ENCODE peak calls at places on chromosomes 11 and 22, in eight cellular contexts. N is right atrium auricular region, B is cardiac muscle cell, W is RWPE2, M is fibroblast of villous mesenchyme, X is tibial nerve, G is kidney epithelial cell, H is OCI-LY7. C is an unnamed sample.

GRCh38 chr11:93000511-93001476 is 31.3 kb downstream of the MTNR1B start:
- DNase-seq in N (no peak), B (no peak), W (no peak), M (peak; percentile 74), X (no peak), G (peak; percentile 68), H (no peak), C (no peak)

GRCh38 chr11:83441171-83441570 is 155.0 kb upstream of the CCDC90B start:
- DNase-seq in N (no peak), B (no peak), W (no peak), M (no peak), X (no peak), G (no peak), H (no peak), C (no peak)

GRCh38 chr11:101825551-101825950 is 89.3 kb upstream of the CEP126 start:
- DNase-seq in N (no peak), B (no peak), W (no peak), M (peak; percentile 87), X (no peak), G (no peak), H (no peak), C (no peak)

GRCh38 chr22:32352681-32353080 is 5.0 kb upstream of the RFPL3 start:
- DNase-seq in N (no peak), B (no peak), W (no peak), M (no peak), X (no peak), G (no peak), H (no peak), C (no peak)

GRCh38 chr11:33802414-33802950 is 28.2 kb upstream of the FBXO3 start:
- DNase-seq in N (no peak), B (peak; percentile 83), W (no peak), M (peak; percentile 71), X (no peak), G (peak; percentile 65), H (peak; percentile 7), C (peak; percentile 85)

GRCh38 chr22:25880524-25880923 is 138.5 kb downstream of the MYO18B start:
- DNase-seq in N (no peak), B (no peak), W (no peak), M (no peak), X (no peak), G (no peak), H (peak; percentile 11), C (no peak)

GRCh38 chr11:117419136-117419914 is 91.7 kb downstream of the CEP164 start:
- DNase-seq in N (no peak), B (no peak), W (no peak), M (no peak), X (no peak), G (no peak), H (no peak), C (no peak)

GRCh38 chr22:45846952-45847351 is 130.0 kb downstream of the WNT7B start:
- DNase-seq in N (no peak), B (peak; percentile 48), W (no peak), M (peak; percentile 26), X (no peak), G (no peak), H (no peak), C (no peak)

GRCh38 chr11:68946416-68947090 is 34.2 kb downstream of the MRGPRD start:
- DNase-seq in N (peak; percentile 59), B (no peak), W (peak; percentile 11), M (peak; percentile 90), X (no peak), G (peak; percentile 56), H (no peak), C (peak; percentile 89)

GRCh38 chr22:43537019-43537585 is 125.3 kb downstream of the MPPED1 start:
- DNase-seq in N (no peak), B (no peak), W (no peak), M (no peak), X (no peak), G (no peak), H (peak; percentile 13), C (no peak)

GRCh38 chr11:104992781-104993180 is 24.4 kb upstream of the CASP4 start:
- DNase-seq in N (no peak), B (no peak), W (no peak), M (no peak), X (no peak), G (no peak), H (no peak), C (no peak)

GRCh38 chr11:114441921-114442320 is 2.7 kb downstream of the REXO2 start:
- DNase-seq in N (no peak), B (no peak), W (no peak), M (no peak), X (no peak), G (no peak), H (no peak), C (no peak)

GRCh38 chr22:45149671-45150070 is 14.1 kb upstream of the NUP50 start:
- DNase-seq in N (no peak), B (no peak), W (no peak), M (peak; percentile 84), X (no peak), G (no peak), H (no peak), C (no peak)

GRCh38 chr11:33634291-33634834 is 66.3 kb downstream of the C11orf91 start:
- DNase-seq in N (no peak), B (no peak), W (no peak), M (peak; percentile 57), X (no peak), G (peak; percentile 32), H (no peak), C (no peak)

GRCh38 chr22:26325641-26326040 is 103.4 kb upstream of the ASPHD2 start:
- DNase-seq in N (no peak), B (no peak), W (no peak), M (no peak), X (no peak), G (no peak), H (no peak), C (no peak)

GRCh38 chr11:11602011-11602410 is 19.8 kb downstream of the GALNT18 start:
- DNase-seq in N (no peak), B (no peak), W (no peak), M (no peak), X (no peak), G (no peak), H (no peak), C (no peak)

GRCh38 chr11:100863080-100863581 is 176.0 kb downstream of the ARHGAP42 start:
- DNase-seq in N (no peak), B (peak; percentile 78), W (no peak), M (peak; percentile 97), X (no peak), G (peak; percentile 71), H (no peak), C (peak; percentile 95)

GRCh38 chr11:66338276-66339162 is 2.3 kb upstream of the RIN1 start:
- DNase-seq in N (no peak), B (no peak), W (no peak), M (no peak), X (no peak), G (no peak), H (no peak), C (no peak)

DNA sequence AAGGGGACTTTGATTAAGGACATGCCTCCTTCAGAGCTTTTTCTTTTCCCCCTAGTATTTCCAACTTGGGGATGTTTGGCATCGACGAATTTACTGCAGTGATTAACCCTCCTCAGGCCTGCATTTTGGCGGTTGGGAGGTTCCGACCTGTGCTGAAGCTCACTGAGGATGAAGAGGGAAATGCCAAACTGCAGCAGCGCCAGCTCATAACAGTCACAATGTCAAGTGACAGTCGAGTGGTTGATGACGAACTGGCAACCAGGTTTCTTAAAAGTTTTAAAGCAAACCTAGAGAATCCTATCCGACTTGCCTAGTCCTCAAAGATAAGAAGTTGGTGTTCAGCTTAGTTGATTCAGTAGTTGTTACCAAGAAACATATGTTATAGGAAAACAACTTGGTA is 78.4 kb downstream of the PDHX start:
- DNase-seq in N (no peak), B (no peak), W (no peak), M (no peak), X (no peak), G (no peak), H (no peak), C (no peak)
- TF ChIP-seq CTCF in N (no peak), B (no peak), W (no peak), M (no peak), X (no peak), G (no peak), H (no peak), C (no peak)

DNA sequence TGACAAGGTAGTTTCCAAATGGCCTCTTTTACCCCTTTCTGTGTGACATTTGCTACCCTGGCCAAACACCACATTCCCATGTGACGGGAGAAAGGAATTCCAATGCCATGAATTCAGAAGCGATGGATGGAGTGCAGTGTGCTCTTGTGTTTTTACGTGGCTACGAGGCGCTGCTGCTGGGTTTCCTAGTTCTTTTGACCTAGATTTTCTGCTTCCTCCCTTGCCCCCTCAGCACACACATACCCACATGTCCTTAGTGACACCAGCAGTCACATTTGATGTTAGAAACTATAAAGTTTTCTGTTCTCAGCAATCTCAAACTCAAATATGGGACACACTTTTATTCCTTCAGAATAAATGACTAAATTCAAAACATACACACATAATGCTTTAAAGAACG is 7.8 kb upstream of the TMA7B start:
- DNase-seq in N (no peak), B (no peak), W (no peak), M (no peak), X (no peak), G (no peak), H (no peak), C (no peak)
- H3K4me3 ChIP-seq in N (no peak overlapping the region), B (no peak overlapping the region), W (no peak overlapping the region), M (no peak overlapping the region), X (no peak overlapping the region), G (no peak overlapping the region), H (no peak overlapping the region), C (no peak overlapping the region)

DNA sequence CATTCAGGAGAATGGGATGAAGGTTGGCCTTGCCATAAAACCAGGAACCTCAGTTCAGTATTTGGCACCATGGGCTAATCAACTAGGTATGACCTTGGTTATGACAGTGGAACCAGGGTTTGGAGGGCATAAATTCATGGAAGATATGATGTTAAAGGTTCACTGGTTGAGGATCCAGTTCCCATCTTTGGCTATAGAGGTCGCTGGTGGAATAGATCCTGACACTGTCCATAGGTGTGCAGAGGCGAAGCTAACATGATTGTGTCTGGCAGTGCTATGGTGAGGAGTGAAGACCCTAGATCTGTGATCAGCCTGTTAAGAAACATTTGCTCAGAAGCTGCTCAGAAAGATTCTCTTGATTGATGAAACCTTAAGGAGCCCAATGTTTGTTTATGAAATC is 5.7 kb downstream of the NF2 start:
- DNase-seq in N (no peak), B (peak; percentile 31), W (no peak), M (no peak), X (no peak), G (no peak), H (no peak), C (no peak)
- TF ChIP-seq CTCF in N (no peak), B (peak; percentile 34), W (no peak), M (peak; percentile 53), X (no peak), G (peak; percentile 35), H (peak; percentile 54), C (peak; percentile 48)

DNA sequence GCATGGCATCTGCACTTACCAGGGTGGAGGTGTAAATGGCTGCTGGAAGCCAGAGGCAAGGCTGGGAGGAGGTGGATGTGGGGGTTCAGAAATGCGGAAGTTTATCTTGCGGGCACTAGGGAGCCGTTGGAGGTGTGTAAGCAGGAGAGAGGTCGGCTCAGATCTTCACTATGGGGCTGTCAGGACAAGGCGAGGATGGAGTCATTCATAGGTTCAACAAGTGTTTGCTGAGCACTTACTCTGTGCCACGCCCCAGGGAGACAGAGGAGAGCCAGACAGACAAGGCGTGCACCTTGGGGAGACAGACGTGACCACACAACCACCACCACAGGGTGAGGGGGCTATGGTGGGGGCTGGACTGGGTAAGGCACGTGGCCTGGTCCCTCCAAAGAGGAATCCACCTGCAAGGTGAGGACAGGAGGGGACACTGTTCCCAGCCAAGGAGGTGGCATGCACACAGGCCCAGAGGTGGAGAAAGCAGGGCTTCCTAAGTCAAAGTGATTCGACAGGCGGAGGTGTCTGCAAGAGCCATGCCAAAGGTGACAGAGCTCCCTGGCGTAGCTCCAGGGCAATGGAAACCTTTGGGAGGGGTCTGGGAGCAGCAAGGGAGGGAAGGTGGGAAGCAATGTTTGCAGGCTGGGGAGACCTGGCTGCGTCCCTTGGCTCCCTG is 30.8 kb upstream of the TCF20 start:
- DNase-seq in N (no peak), B (peak; percentile 45), W (no peak), M (no peak), X (no peak), G (no peak), H (no peak), C (no peak)
- H3K4me3 ChIP-seq in N (no peak overlapping the region), B (no peak overlapping the region), W (no peak overlapping the region), M (no peak overlapping the region), X (no peak overlapping the region), G (no peak overlapping the region), H (peak overlapping the region; percentile 58), C (no peak overlapping the region)

C was measured in astrocyte of the cerebellum.